ENCODE peak calls at places on chromosomes 12 and 14, in six cellular contexts. S, K, N, C, I and A are unnamed samples.

GRCh38 chr14:64970776-64971451 is 1.2 kb downstream of the RAB15 start:
- DNase-seq in K (no peak), C (no peak), N (no peak), S (no peak), I (no peak), A (peak; percentile 31)

GRCh38 chr14:99007795-99008194 is 264.2 kb downstream of the BCL11B start:
- DNase-seq in C (no peak), K (no peak), S (no peak), I (no peak), N (no peak), A (no peak)

GRCh38 chr12:89861086-89861485 is 152.4 kb upstream of the ATP2B1 start:
- DNase-seq in C (no peak), S (no peak), N (no peak), I (no peak), K (no peak), A (no peak)

GRCh38 chr14:65330416-65330815 is 82.1 kb upstream of the FUT8 start:
- DNase-seq in C (no peak), N (no peak), S (no peak), I (no peak), K (peak; percentile 43), A (no peak)

GRCh38 chr12:388547-389137 is 478 bp downstream of the KDM5A start:
- DNase-seq in S (peak; percentile 3), K (peak; percentile 42), N (no peak), C (no peak), I (no peak), A (peak; percentile 19)

GRCh38 chr14:44369401-44370123 is 137.5 kb downstream of the FSCB start:
- DNase-seq in N (no peak), K (no peak), C (no peak), S (no peak), I (no peak), A (no peak)

GRCh38 chr14:99079061-99079727 is 192.8 kb downstream of the BCL11B start:
- DNase-seq in N (no peak), C (no peak), K (no peak), S (no peak), I (no peak), A (no peak)

GRCh38 chr12:73235387-73235786 is 963.2 kb downstream of the TRHDE start:
- DNase-seq in C (no peak), K (no peak), I (no peak), N (no peak), S (no peak), A (no peak)

GRCh38 chr12:29991924-29992323 is 208.2 kb upstream of the TMTC1 start:
- DNase-seq in S (no peak), I (no peak), C (no peak), K (no peak), N (no peak), A (no peak)

GRCh38 chr14:102824832-102825231 is 47.6 kb downstream of the TRAF3 start:
- DNase-seq in C (no peak), S (peak; percentile 22), I (no peak), N (peak; percentile 61), K (peak; percentile 33), A (peak; percentile 39)

GRCh38 chr12:71694099-71694820 is 8.4 kb downstream of the TMEM19 start:
- DNase-seq in S (no peak), I (no peak), N (no peak), C (no peak), K (no peak), A (no peak)

GRCh38 chr12:49548822-49549648 is 10.2 kb downstream of the KCNH3 start:
- DNase-seq in N (no peak), I (no peak), S (no peak), C (no peak), K (peak; percentile 17), A (no peak)

GRCh38 chr12:66629138-66629880 is 49.6 kb downstream of the GRIP1 start:
- DNase-seq in N (peak; percentile 40), K (no peak), C (no peak), S (no peak), I (no peak), A (no peak)

GRCh38 chr14:50381823-50382287 is 14.8 kb downstream of the CDKL1 start:
- DNase-seq in N (peak; percentile 64), C (no peak), I (no peak), S (no peak), K (no peak), A (no peak)

GRCh38 chr12:3962661-3963483 is 89.7 kb upstream of the PARP11 start:
- DNase-seq in C (no peak), I (no peak), K (no peak), S (no peak), N (no peak), A (no peak)

GRCh38 chr12:7731499-7731898 is 15.7 kb downstream of the CLEC4C start:
- DNase-seq in I (no peak), S (no peak), N (no peak), K (no peak), C (no peak), A (no peak)

GRCh38 chr14:76546426-76547221 is 170.7 kb downstream of the ESRRB start:
- DNase-seq in N (no peak), C (no peak), S (no peak), I (no peak), K (peak; percentile 5), A (no peak)

GRCh38 chr12:110458756-110459155 is 8.6 kb upstream of the ARPC3 start:
- DNase-seq in K (no peak), I (no peak), C (no peak), N (no peak), S (no peak), A (no peak)

GRCh38 chr14:96576359-96576758 is 74.2 kb downstream of the PAPOLA start:
- DNase-seq in N (no peak), S (no peak), I (no peak), K (no peak), C (no peak), A (no peak)

GRCh38 chr12:51887476-51888315 is at the start of gene ANKRD33:
- DNase-seq in S (no peak), N (no peak), I (no peak), C (no peak), K (peak; percentile 41), A (no peak)

GRCh38 chr12:9365296-9365695 is 157.1 kb upstream of the PZP start:
- DNase-seq in S (peak; percentile 23), N (no peak), K (peak; percentile 36), I (no peak), C (no peak), A (peak; percentile 50)

GRCh38 chr14:51607677-51608076 is 44.0 kb upstream of the FRMD6 start:
- DNase-seq in K (peak; percentile 95), S (peak; percentile 63), C (no peak), N (no peak), I (no peak), A (peak; percentile 98)

GRCh38 chr14:93085916-93086315 is 29.8 kb downstream of the ITPK1 start:
- DNase-seq in C (no peak), N (peak; percentile 23), S (no peak), I (no peak), K (peak; percentile 48), A (no peak)

GRCh38 chr12:120999191-121000120 is 16.8 kb downstream of the C12orf43 start:
- DNase-seq in K (no peak), S (no peak), I (no peak), N (no peak), C (no peak), A (peak; percentile 56)

GRCh38 chr12:7501031-7501585 is 2.5 kb downstream of the CD163 start:
- DNase-seq in N (no peak), I (no peak), C (no peak), S (peak; percentile 32), K (peak; percentile 8), A (peak; percentile 29)

GRCh38 chr12:80655751-80656150 is 51.7 kb upstream of the MYF6 start:
- DNase-seq in K (peak; percentile 27), C (no peak), N (no peak), I (no peak), S (no peak), A (peak; percentile 35)

GRCh38 chr12:41100572-41100971 is 87.5 kb upstream of the PDZRN4 start:
- DNase-seq in S (no peak), I (no peak), C (no peak), K (no peak), N (no peak), A (no peak)

GRCh38 chr12:131949431-131950181 is at the start of gene EP400:
- DNase-seq in S (peak; percentile 86), I (peak; percentile 96), K (peak; percentile 95), C (peak; percentile 96), N (peak; percentile 13), A (peak; percentile 92)
- TF ChIP-seq CTCF in S (no peak), I (peak; percentile 75), K (peak; percentile 26), C (peak; percentile 46), N (peak; percentile 34), A (no peak)

DNA sequence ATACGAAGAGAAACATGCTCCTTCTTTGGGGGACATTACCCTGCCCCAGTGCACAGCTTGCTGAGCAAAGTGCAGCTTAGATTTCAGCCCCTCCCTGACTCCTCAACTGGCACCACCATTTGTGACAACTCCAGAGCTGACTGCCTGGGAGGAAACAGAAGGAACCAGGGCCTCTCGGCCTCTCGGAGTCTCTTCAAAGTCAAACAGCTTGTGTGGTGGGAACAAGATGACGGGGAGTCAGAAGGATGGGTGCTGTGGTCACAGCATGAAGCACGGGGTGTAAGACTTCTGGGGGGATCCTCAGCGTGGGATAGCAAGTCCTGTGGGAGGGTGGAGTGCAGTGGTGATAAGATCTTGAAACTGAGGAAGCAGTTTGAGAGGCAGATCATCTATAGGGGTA is 123.5 kb upstream of the BCL2L14 start:
- DNase-seq in C (no peak), N (no peak), K (no peak), S (no peak), I (no peak), A (no peak)
- H3K4me3 ChIP-seq in C (no peak overlapping the region), N (no peak overlapping the region), K (no peak overlapping the region), S (no peak overlapping the region), I (no peak overlapping the region), A (no peak overlapping the region)

DNA sequence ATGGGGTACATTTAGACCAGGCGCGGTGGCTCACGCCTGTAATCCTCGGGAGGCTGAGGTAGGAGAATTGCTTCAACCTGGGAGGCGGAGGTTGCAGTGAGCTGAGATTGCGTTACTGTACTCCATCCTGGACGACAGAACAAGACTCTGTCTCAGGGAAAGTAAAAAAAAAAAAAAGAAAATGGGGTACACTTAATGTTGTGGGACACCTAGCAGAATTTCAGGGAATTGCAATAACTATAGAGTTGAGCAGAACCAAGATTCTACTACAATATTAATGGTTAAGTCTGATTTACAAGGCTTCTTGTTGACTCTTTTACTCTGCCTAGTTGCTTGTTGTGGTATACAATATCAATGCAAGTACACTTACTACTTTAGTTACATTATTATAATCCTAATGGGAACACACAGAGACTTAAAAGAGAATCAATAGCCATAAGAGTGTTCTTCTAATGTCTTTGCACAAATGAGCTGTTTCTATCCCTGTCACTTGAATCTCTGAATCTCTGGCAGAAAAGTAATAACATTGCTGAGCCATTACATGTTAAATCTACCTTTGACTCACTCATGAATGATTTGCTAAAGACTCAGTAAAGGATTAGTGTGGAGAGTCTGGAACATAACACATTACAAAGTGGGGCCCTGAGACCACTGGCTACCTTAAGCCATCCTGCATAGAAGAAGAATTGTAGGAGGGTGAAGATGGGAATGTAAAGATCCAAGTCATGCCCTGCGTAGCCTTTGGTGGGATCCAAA is 22.7 kb downstream of the BEST3 start:
- DNase-seq in S (no peak), K (no peak), C (no peak), I (no peak), N (no peak), A (no peak)
- TF ChIP-seq CTCF in S (peak; percentile 6), K (peak; percentile 18), C (no peak), I (no peak), N (peak; percentile 7), A (peak; percentile 21)

DNA sequence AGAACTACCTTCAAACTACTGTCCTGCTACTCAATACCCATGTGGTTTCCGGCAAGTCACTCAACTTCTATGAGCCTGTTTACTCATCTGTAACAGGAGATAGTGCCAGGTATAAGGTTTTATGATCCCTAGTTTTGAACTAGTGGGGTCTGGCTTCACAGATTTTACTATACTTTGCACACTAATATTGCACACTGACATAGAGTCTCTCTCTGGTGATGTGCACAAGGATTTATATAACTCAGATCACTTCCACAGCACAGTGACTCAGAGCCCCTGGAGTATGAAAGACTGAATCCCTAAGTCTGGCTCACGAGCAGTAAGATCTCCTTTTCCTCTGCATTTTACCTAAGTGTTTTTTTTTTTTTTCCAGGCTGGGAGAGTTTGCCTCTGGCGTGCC is 69.7 kb upstream of the SLC38A2 start:
- DNase-seq in S (peak; percentile 54), K (peak; percentile 48), C (no peak), N (peak; percentile 69), I (no peak), A (peak; percentile 39)
- H3K4me3 ChIP-seq in S (no peak overlapping the region), K (no peak overlapping the region), C (no peak overlapping the region), N (no peak overlapping the region), I (no peak overlapping the region), A (no peak overlapping the region)